ENCODE peak calls at places on chromosomes 12 and 14, in seven cellular contexts. L, B, S, I, Z, Y and N are unnamed samples.

GRCh38 chr14:61841145-61841544 is 78.9 kb downstream of the SNAPC1 start:
- DNase-seq in S (peak; percentile 16), Y (no peak), L (peak; percentile 12), I (no peak), B (no peak), Z (no peak), N (no peak)

GRCh38 chr12:98352218-98352811 is 163.1 kb upstream of the TMPO start:
- DNase-seq in Z (no peak), B (no peak), S (peak; percentile 43), I (no peak), L (peak; percentile 91), Y (no peak), N (peak; percentile 4)

GRCh38 chr14:33914676-33915516 is 36.0 kb downstream of the EGLN3 start:
- DNase-seq in I (no peak), Z (no peak), Y (no peak), B (no peak), S (peak; percentile 77), L (peak; percentile 84), N (peak; percentile 12)

GRCh38 chr14:80636071-80636470 is 305.5 kb downstream of the CEP128 start:
- DNase-seq in L (no peak), B (no peak), I (no peak), Z (peak; percentile 11), Y (no peak), S (peak; percentile 8), N (no peak)

GRCh38 chr12:18886962-18887361 is 149.0 kb downstream of the CAPZA3 start:
- DNase-seq in I (no peak), B (no peak), L (no peak), Y (no peak), S (no peak), Z (no peak), N (no peak)

GRCh38 chr14:85308531-85309300 is 221.2 kb upstream of the FLRT2 start:
- DNase-seq in S (no peak), I (no peak), B (no peak), Y (no peak), Z (no peak), L (peak; percentile 15), N (no peak)

GRCh38 chr14:80663541-80663940 is 278.0 kb downstream of the CEP128 start:
- DNase-seq in S (no peak), Z (no peak), B (no peak), L (no peak), Y (no peak), I (no peak), N (no peak)

GRCh38 chr14:104573930-104574329 is 5.6 kb upstream of the C14orf180 start:
- DNase-seq in I (peak; percentile 54), Z (no peak), Y (no peak), B (no peak), S (peak; percentile 80), L (no peak), N (no peak)

GRCh38 chr12:123293178-123293760 is 21.6 kb upstream of the CDK2AP1 start:
- DNase-seq in B (no peak), L (no peak), Z (no peak), S (peak; percentile 38), I (no peak), Y (no peak), N (no peak)

GRCh38 chr12:83826112-83826511 is 1086.5 kb downstream of the SLC6A15 start:
- DNase-seq in I (no peak), B (no peak), Z (peak; percentile 19), L (peak; percentile 12), S (peak; percentile 55), Y (no peak), N (no peak)

GRCh38 chr14:30993071-30993470 is 32.4 kb upstream of the AP4S1 start:
- DNase-seq in Z (no peak), Y (no peak), I (no peak), B (no peak), L (no peak), S (no peak), N (no peak)

GRCh38 chr14:78197088-78197487 is 26.9 kb downstream of the NRXN3 start:
- DNase-seq in I (no peak), B (no peak), Z (no peak), L (no peak), S (no peak), Y (no peak), N (no peak)

GRCh38 chr12:627285-627684 is 36.0 kb downstream of the NINJ2 start:
- DNase-seq in I (no peak), B (no peak), Y (no peak), Z (no peak), L (no peak), S (no peak), N (no peak)

GRCh38 chr12:81257952-81258551 is 180.2 kb downstream of the ACSS3 start:
- DNase-seq in Z (peak; percentile 24), L (peak; percentile 70), Y (no peak), I (no peak), S (peak; percentile 50), B (no peak), N (peak; percentile 21)

GRCh38 chr14:42884100-42884499 is 1277.4 kb downstream of the LRFN5 start:
- DNase-seq in L (peak; percentile 85), Z (no peak), I (no peak), Y (no peak), S (peak; percentile 17), B (no peak), N (peak; percentile 72)

GRCh38 chr12:66072566-66072965 is 58.0 kb downstream of the LLPH start:
- DNase-seq in L (no peak), B (no peak), S (no peak), Y (no peak), Z (no peak), I (no peak), N (no peak)

GRCh38 chr12:67517181-67517887 is 131.2 kb upstream of the DYRK2 start:
- DNase-seq in B (peak; percentile 23), I (peak; percentile 12), L (peak; percentile 74), S (no peak), Y (peak; percentile 16), Z (no peak), N (no peak)

GRCh38 chr14:95142208-95142607 is 15.1 kb downstream of the DICER1 start:
- DNase-seq in I (no peak), L (no peak), B (no peak), Z (peak; percentile 27), Y (no peak), S (no peak), N (no peak)

GRCh38 chr12:93802293-93802692 is 125.1 kb downstream of the CRADD start:
- DNase-seq in L (no peak), Z (no peak), S (no peak), I (no peak), B (no peak), Y (no peak), N (no peak)

GRCh38 chr12:93802698-93803097 is 125.5 kb downstream of the CRADD start:
- DNase-seq in S (no peak), L (peak; percentile 46), Z (no peak), Y (no peak), B (no peak), I (no peak), N (peak; percentile 63)

GRCh38 chr12:93805736-93806141 is 128.6 kb downstream of the CRADD start:
- DNase-seq in S (no peak), Y (no peak), B (no peak), I (no peak), L (peak; percentile 43), Z (no peak), N (no peak)

GRCh38 chr12:93804392-93805179 is 127.4 kb downstream of the CRADD start:
- DNase-seq in Z (no peak), S (no peak), I (no peak), L (peak; percentile 65), Y (no peak), B (no peak), N (peak; percentile 61)

DNA sequence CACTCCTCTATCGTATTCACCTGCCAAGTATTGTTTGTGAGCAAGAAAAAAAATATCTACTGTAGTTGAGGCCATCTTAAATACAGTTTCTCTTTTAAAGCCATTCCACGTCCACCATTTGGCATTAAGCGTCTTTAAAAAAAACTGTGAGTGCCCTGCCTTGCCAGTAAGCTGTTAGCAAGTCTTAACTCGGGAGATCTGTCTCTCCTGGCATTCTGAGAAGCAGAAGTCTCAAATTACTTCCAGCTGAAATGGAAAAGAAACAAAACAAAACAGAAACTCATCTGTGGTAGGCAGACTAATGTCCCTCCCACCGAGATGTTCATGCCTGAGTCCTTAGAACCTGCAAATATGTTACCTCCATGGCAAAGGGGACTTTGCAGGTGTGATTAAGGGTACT is 126.2 kb downstream of the CRADD start:
- DNase-seq in L (peak; percentile 89), B (no peak), Z (no peak), I (no peak), Y (no peak), S (peak; percentile 60), N (peak; percentile 84)
- H3K4me3 ChIP-seq in L (no peak overlapping the region), B (no peak overlapping the region), Z (no peak overlapping the region), I (peak overlapping the region; percentile 15), Y (no peak overlapping the region), S (no peak overlapping the region), N (peak overlapping the region; percentile 0)

DNA sequence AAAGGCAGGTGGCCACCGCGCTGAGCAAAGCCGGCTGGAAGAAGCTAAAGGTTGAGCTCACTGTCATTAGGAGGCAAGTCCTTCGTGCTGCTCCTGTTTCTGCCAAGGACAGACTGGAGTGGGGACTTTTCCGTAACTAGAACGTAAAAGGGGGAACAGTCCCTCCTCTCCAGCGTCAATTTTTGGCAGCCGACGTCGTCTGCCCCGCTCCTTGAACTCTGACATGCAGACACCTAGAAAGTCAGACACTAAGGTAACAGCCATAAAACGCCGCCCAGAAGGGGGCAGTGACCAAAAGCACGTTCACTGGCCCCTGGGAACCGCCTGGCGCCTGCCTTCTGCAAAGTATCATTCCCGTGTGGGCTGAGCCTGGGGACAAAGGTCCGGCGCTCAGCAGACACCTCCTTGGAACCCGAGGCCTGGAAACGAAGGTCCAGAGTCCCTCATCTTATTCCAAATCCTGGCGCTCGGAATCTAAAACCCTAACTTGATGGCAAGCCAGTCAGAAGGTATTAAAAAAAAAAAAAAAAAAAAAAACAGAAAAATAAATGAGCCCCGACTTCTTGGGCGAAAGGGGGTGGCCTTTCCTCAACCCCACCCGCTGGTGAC is 1.1 kb upstream of the LRP1 start:
- DNase-seq in L (no peak), Z (peak; percentile 61), B (peak; percentile 90), I (peak; percentile 74), Y (peak; percentile 69), S (peak; percentile 89), N (peak; percentile 74)
- TF ChIP-seq CTCF in L (peak; percentile 45), Z (peak; percentile 61), B (no peak), I (no peak), Y (peak; percentile 16), S (peak; percentile 39), N (peak; percentile 21)

DNA sequence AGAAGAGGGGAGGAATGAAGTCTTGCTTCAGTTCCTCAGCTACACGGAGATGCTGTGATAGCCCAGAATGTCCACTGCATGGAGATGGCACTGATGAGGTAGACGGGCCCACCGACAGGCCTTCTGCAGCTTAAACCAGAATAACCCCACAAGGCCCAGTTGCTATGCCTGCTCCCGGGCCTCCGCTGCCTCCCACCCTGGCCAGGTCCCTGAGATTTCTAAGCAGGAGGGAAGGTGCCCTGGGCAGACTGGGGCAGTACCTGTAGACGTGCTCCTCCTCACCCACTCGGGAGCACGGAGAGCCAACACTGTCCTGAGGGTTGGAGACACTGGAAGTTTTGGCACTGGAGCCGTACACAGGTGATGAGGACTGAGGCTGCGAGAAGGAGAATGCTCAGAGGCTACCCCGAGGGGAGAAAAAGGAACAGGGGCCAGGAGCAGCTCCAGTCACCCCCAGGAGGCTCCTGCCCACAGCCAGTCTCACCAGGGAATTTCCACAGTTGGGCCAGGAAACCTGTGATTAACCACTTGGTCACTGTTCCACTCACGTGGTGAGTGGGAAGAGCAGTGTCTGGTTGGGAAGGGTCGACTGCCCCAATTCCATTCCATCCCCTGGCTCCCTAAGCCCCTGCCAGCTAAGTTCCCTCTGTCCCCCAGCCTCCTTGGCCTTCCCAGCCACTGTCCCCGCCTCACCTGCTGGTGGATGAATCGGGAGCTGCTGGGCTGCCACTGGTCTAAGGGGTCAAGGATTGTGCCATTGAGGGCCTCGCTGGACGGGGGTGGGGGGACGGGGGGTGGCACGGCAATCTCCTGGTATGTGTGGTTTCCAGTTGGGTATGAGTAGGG is 22.8 kb upstream of the RPLP0 start:
- DNase-seq in Y (no peak), L (no peak), Z (no peak), B (no peak), S (no peak), I (no peak), N (no peak)
- H3K4me3 ChIP-seq in Y (no peak overlapping the region), L (no peak overlapping the region), Z (no peak overlapping the region), B (peak overlapping the region; percentile 36), S (no peak overlapping the region), I (no peak overlapping the region), N (no peak overlapping the region)

GRCh38 chr14:69325646-69326265 is 65.8 kb downstream of the GALNT16 start:
- DNase-seq in I (no peak), S (no peak), L (no peak), Y (no peak), Z (no peak), B (no peak), N (no peak)
- TF ChIP-seq CTCF in I (no peak), S (no peak), L (no peak), Y (no peak), Z (peak; percentile 37), B (no peak), N (no peak)